ENCODE peak calls at places on chromosomes 2 and 18, in seven cellular contexts. L is left ventricle myocardium inferior; H is CD4-positive, alpha-beta memory T cell; Q is suprapubic skin; E is cardiac fibroblast; U is tibial artery; T is AG04449. J is an unnamed sample.

GRCh38 chr2:102052367-102052764 is 60.6 kb downstream of the IL1R2 start:
- DNase-seq in T (no peak), E (no peak), H (no peak), L (no peak), U (no peak), Q (peak), J (no peak)

GRCh38 chr2:103132536-103133217 is 370.8 kb downstream of the TMEM182 start:
- DNase-seq in E (no peak), L (no peak), H (peak), U (no peak), Q (no peak), T (no peak), J (no peak)

GRCh38 chr2:16030206-16031054 is 90.1 kb downstream of the MYCN start:
- DNase-seq in U (no peak), Q (no peak), L (no peak), E (no peak), T (no peak), H (no peak), J (no peak)

GRCh38 chr18:73352546-73352945 is 484.8 kb upstream of the NETO1 start:
- DNase-seq in U (no peak), E (peak), H (no peak), L (no peak), Q (no peak), T (no peak), J (no peak)

GRCh38 chr2:84290537-84290936 is 168.5 kb downstream of the SUCLG1 start:
- DNase-seq in Q (no peak), H (no peak), L (no peak), U (no peak), E (no peak), T (no peak), J (no peak)

GRCh38 chr2:7083580-7084509 is 166.6 kb downstream of the RNF144A start:
- DNase-seq in Q (no peak), L (no peak), T (no peak), U (no peak), E (peak), H (no peak), J (no peak)

GRCh38 chr2:98188351-98189046 is 101.5 kb downstream of the VWA3B start:
- DNase-seq in L (no peak), U (no peak), T (no peak), E (peak), H (no peak), Q (no peak), J (no peak)

GRCh38 chr2:85662899-85663683 is 4.9 kb downstream of the SFTPB start:
- DNase-seq in U (peak), Q (no peak), H (no peak), L (no peak), T (peak), E (peak), J (peak)

GRCh38 chr2:200667397-200667796 is 81.6 kb downstream of the AOX1 start:
- DNase-seq in U (no peak), Q (no peak), H (no peak), L (no peak), E (no peak), T (no peak), J (no peak)

GRCh38 chr2:95346738-95347671 is 49.9 kb downstream of the KCNIP3 start:
- DNase-seq in U (peak), Q (no peak), L (peak), T (no peak), H (no peak), E (peak), J (no peak)

GRCh38 chr18:2258954-2259353 is 312.4 kb downstream of the METTL4 start:
- DNase-seq in T (no peak), Q (no peak), U (no peak), H (no peak), L (no peak), E (no peak), J (no peak)

GRCh38 chr2:109020217-109020637 is 31.2 kb upstream of the EDAR start:
- DNase-seq in U (no peak), T (peak), Q (no peak), H (no peak), L (no peak), E (peak), J (no peak)

GRCh38 chr2:127422631-127423475 is 4.6 kb downstream of the PROC start:
- DNase-seq in H (peak), U (no peak), E (no peak), Q (no peak), L (no peak), T (no peak), J (no peak)

GRCh38 chr2:81324046-81324445 is 1019.5 kb upstream of the LRRTM1 start:
- DNase-seq in U (no peak), E (peak), Q (no peak), L (no peak), H (peak), T (no peak), J (peak)

GRCh38 chr2:104977958-104978357 is 59.9 kb upstream of the MRPS9 start:
- DNase-seq in U (no peak), H (no peak), T (no peak), E (no peak), L (no peak), Q (no peak), J (no peak)

GRCh38 chr2:77270433-77270832 is 251.7 kb downstream of the LRRTM4 start:
- DNase-seq in U (no peak), E (no peak), H (no peak), L (no peak), Q (no peak), T (no peak), J (peak)

GRCh38 chr2:84801816-84802215 is 79.1 kb downstream of the TRABD2A start:
- DNase-seq in Q (no peak), U (no peak), L (no peak), E (no peak), T (no peak), H (no peak), J (no peak)

GRCh38 chr2:171882095-171882769 is 11.8 kb downstream of the SLC25A12 start:
- DNase-seq in Q (no peak), T (no peak), H (no peak), U (no peak), L (no peak), E (no peak), J (no peak)

GRCh38 chr2:152606081-152606480 is 111.2 kb downstream of the PRPF40A start:
- DNase-seq in Q (no peak), L (no peak), T (no peak), U (no peak), H (no peak), E (no peak), J (no peak)

GRCh38 chr2:8669157-8669852 is 12.6 kb upstream of the ID2 start:
- DNase-seq in Q (no peak), U (no peak), E (no peak), L (no peak), H (no peak), T (no peak), J (no peak)

GRCh38 chr2:134792147-134792546 is 46.3 kb upstream of the ACMSD start:
- DNase-seq in E (no peak), L (no peak), U (no peak), Q (no peak), H (no peak), T (no peak), J (no peak)

GRCh38 chr2:197599285-197599965 is 76.0 kb downstream of the RFTN2 start:
- DNase-seq in E (peak), T (no peak), L (no peak), Q (no peak), U (no peak), H (no peak), J (no peak)

GRCh38 chr18:79506191-79507075 is 110.7 kb downstream of the NFATC1 start:
- DNase-seq in H (no peak), Q (peak), T (no peak), L (peak), E (peak), U (peak), J (no peak)
- H3K4me3 ChIP-seq in H (no peak), Q (peak), T (no peak), L (peak), E (no peak), U (peak), J (no peak)

GRCh38 chr18:46243673-46244072 is 139.5 kb downstream of the HAUS1 start:
- DNase-seq in T (no peak), E (no peak), Q (no peak), H (no peak), U (no peak), L (no peak), J (no peak)
- H3K4me3 ChIP-seq in T (no peak), E (no peak), Q (no peak), H (no peak), U (no peak), L (no peak), J (no peak)

DNA sequence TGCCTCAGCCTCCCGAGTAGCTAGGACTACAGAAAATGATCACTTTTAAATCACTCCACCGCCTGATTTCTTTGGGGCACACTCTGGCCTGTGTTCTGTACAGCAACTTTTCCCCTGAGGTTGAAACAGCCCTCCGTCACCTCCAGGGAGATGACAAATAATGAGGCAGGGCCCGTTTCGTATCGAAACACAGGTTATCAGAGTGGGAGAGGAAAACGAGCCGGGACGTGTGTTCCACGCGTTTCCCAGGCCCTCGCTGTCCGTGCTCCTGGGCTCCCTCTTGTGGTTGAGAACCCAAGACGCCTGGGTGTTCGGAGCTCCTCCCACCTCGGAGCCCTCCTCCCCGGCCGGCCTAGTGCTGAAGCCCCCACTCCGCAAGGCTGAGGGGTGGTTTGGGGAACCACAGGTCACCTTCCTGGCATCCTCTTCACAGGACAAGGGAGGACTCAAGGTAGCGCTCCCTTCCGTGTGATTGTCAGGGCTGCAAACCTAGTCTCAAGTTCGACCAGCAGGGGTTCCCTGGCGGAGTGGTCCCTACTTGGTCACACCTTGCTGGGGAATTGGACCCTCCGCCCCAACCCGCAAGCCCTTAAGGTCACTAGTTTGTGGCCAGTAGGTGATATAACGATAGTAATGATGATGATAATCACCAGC is 12.8 kb downstream of the ATP6V1B1 start:
- DNase-seq in H (peak), T (no peak), Q (peak), L (peak), E (peak), U (peak), J (no peak)
- H3K4me3 ChIP-seq in H (peak), T (peak), Q (peak), L (peak), E (peak), U (peak), J (peak)

GRCh38 chr2:239441261-239441701 is 40.5 kb upstream of the HDAC4 start:
- DNase-seq in Q (peak), L (no peak), T (no peak), U (no peak), H (no peak), E (no peak), J (no peak)

GRCh38 chr2:239442192-239442591 is 41.4 kb upstream of the HDAC4 start:
- DNase-seq in T (no peak), U (no peak), H (no peak), Q (no peak), E (no peak), L (no peak), J (no peak)

GRCh38 chr2:239443102-239443620 is 42.3 kb upstream of the HDAC4 start:
- DNase-seq in E (no peak), T (no peak), Q (peak), H (no peak), U (no peak), L (no peak), J (no peak)

GRCh38 chr2:239440511-239440959 is 39.7 kb upstream of the HDAC4 start:
- DNase-seq in T (no peak), Q (peak), U (no peak), H (no peak), L (no peak), E (no peak), J (no peak)

DNA sequence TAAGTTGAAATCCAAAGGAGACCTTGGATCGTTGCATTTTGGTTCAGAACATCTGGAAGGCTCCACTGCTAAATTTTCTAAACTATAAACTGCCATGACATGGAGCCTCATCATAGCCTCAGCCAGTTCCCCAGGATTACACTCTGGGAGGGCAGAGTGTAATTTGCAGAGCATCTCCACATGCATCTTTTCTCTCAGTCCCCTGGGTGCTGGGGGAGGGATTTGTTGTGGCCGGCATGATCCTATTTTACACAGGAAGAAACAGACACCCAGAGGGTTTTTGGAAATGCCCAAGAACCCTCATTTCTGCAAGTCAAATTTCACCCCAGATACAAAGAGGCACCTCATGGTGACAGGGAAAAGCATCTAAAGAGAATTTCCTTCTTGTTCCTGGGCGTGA is 40.9 kb upstream of the HDAC4 start:
- DNase-seq in L (no peak), E (no peak), U (no peak), T (no peak), Q (no peak), H (no peak), J (no peak)
- H3K4me3 ChIP-seq in L (peak), E (no peak), U (peak), T (no peak), Q (no peak), H (peak), J (no peak)

GRCh38 chr18:55265916-55266488 is 306.7 kb upstream of the CCDC68 start:
- DNase-seq in E (peak), T (no peak), H (no peak), L (no peak), Q (no peak), U (no peak), J (no peak)
- H3K4me3 ChIP-seq in E (no peak), T (no peak), H (no peak), L (no peak), Q (no peak), U (no peak), J (no peak)

DNA sequence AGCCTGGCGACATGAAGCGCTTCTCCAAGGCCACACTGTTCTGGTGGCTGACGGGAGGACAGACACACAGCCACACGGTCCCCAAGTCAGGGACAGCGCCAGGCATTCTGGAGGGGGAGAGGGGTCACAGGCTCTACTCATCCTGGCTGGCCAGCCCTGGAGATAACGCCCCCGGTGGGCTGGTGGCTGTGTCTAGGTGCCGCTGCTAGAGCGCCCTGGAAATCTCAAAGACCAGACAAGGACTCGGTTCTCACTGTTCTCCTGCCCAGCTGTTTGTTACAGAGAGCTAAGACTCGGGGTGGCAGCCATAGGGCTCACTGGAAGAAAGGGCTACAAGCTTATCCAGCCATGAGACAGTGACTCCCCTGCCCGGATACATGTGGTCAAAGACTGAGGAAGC is 72.0 kb downstream of the KCNF1 start:
- DNase-seq in T (no peak), Q (peak), U (peak), L (no peak), E (no peak), H (no peak), J (no peak)
- H3K4me3 ChIP-seq in T (no peak), Q (peak), U (no peak), L (peak), E (no peak), H (no peak), J (no peak)

J was measured in epithelial cell of proximal tubule.